ENCODE peak calls at places on chromosome 14, in eight cellular contexts. W is HEK293T; T is NCI-H460; A is NAMALWA; D is activated CD8-positive, alpha-beta memory T cell treated with anti-CD3 and anti-CD28 coated beads, Interleukin-2, amount 50 U/mL, for 48 hours; H is ELR; Y is OCI-M1; G is activated naive CD4-positive, alpha-beta T cell treated with anti-CD3 and anti-CD28 coated beads, Interleukin-2, amount 10 ng/mL, durations not matched to agents 7 days and 5 days. O is an unnamed sample.

GRCh38 chr14:60241091-60241490 is 7.9 kb upstream of the PPM1A start:
- DNase-seq in G (no peak), W (no peak), Y (no peak), H (no peak), D (no peak), A (no peak), T (no peak), O (no peak)

GRCh38 chr14:93106541-93107156 is 9.1 kb downstream of the ITPK1 start:
- DNase-seq in A (no peak), Y (no peak), T (no peak), D (no peak), G (no peak), W (no peak), H (no peak), O (no peak)

GRCh38 chr14:68589447-68590232 is 203.2 kb downstream of the ZFP36L1 start:
- DNase-seq in H (no peak), A (no peak), Y (no peak), T (no peak), G (no peak), D (no peak), W (no peak), O (no peak)

GRCh38 chr14:50804181-50804721 is 26.7 kb downstream of the NIN start:
- DNase-seq in Y (no peak), G (no peak), W (no peak), H (peak), A (no peak), D (no peak), T (no peak), O (no peak)

GRCh38 chr14:61031026-61031425 is 50.0 kb downstream of the SLC38A6 start:
- DNase-seq in Y (no peak), H (no peak), G (no peak), W (no peak), A (no peak), D (no peak), T (no peak), O (no peak)

GRCh38 chr14:43983721-43984120 is 523.4 kb downstream of the FSCB start:
- DNase-seq in G (no peak), D (no peak), H (no peak), Y (no peak), W (no peak), A (no peak), T (no peak), O (no peak)

GRCh38 chr14:77372304-77372841 is 4.5 kb downstream of the TMED8 start:
- DNase-seq in T (no peak), W (no peak), A (peak), D (no peak), Y (no peak), G (no peak), H (peak), O (no peak)

GRCh38 chr14:90581745-90582144 is 184.9 kb downstream of the CALM1 start:
- DNase-seq in D (no peak), G (no peak), H (no peak), Y (no peak), T (no peak), W (no peak), A (no peak), O (no peak)

GRCh38 chr14:38502241-38502640 is 246.3 kb upstream of the CLEC14A start:
- DNase-seq in W (no peak), D (no peak), T (no peak), Y (no peak), A (no peak), G (no peak), H (peak), O (no peak)

GRCh38 chr14:92731622-92732021 is 16.8 kb downstream of the LGMN start:
- DNase-seq in A (no peak), W (no peak), T (no peak), G (no peak), D (no peak), H (no peak), Y (no peak), O (no peak)

GRCh38 chr14:76828339-76829015 is 2.3 kb downstream of the LRRC74A start:
- DNase-seq in A (no peak), D (no peak), G (no peak), T (no peak), W (no peak), H (no peak), Y (no peak), O (no peak)

GRCh38 chr14:100104006-100104352 is 38.8 kb downstream of the EVL start:
- DNase-seq in W (no peak), H (no peak), G (no peak), Y (no peak), A (no peak), T (no peak), D (no peak), O (no peak)

GRCh38 chr14:24425704-24426103 is 3.8 kb downstream of the CBLN3 start:
- DNase-seq in H (peak), D (no peak), Y (peak), T (no peak), A (no peak), G (no peak), W (no peak), O (no peak)

O was measured in Panc1.